ENCODE peak calls at places on chromosomes 16 and 17, in six cellular contexts. One of them, this sample, is unnamed. For H3K36me3, the result is how much of the 10 kb centered on the place peaks cover.

GRCh38 chr17:51365090-51365489 is 104.7 kb downstream of the UTP18 start:
- DNase-seq in aorta: no peak
- DNase-seq in uterus: no peak
- DNase-seq in CD4-positive, CD25-positive, alpha-beta regulatory T cell: no peak
- DNase-seq in H1: no peak
- DNase-seq in cardiac muscle cell: peak
- DNase-seq in this sample: no peak

GRCh38 chr16:70589998-70590471 is 56.3 kb upstream of the IL34 start:
- DNase-seq in uterus: peak
- DNase-seq in CD4-positive, CD25-positive, alpha-beta regulatory T cell: no peak
- DNase-seq in H1: no peak
- DNase-seq in cardiac muscle cell: peak
- DNase-seq in aorta: peak
- DNase-seq in this sample: no peak

GRCh38 chr16:81901483-81901882 is 109.8 kb downstream of the SDR42E1 start:
- DNase-seq in CD4-positive, CD25-positive, alpha-beta regulatory T cell: no peak
- DNase-seq in aorta: no peak
- DNase-seq in H1: no peak
- DNase-seq in cardiac muscle cell: no peak
- DNase-seq in uterus: peak
- DNase-seq in this sample: no peak

GRCh38 chr16:27232061-27232841 is 28.9 kb downstream of the KDM8 start:
- DNase-seq in aorta: peak
- DNase-seq in uterus: no peak
- DNase-seq in CD4-positive, CD25-positive, alpha-beta regulatory T cell: no peak
- DNase-seq in cardiac muscle cell: no peak
- DNase-seq in H1: no peak
- DNase-seq in this sample: no peak

GRCh38 chr16:8967437-8967821 is 3.7 kb upstream of the USP7 start:
- DNase-seq in uterus: no peak
- DNase-seq in H1: no peak
- DNase-seq in aorta: no peak
- DNase-seq in CD4-positive, CD25-positive, alpha-beta regulatory T cell: no peak
- DNase-seq in cardiac muscle cell: no peak
- DNase-seq in this sample: no peak

GRCh38 chr17:2344528-2344927 is 7.2 kb downstream of the SGSM2 start:
- DNase-seq in CD4-positive, CD25-positive, alpha-beta regulatory T cell: no peak
- DNase-seq in cardiac muscle cell: peak
- DNase-seq in uterus: no peak
- DNase-seq in H1: no peak
- DNase-seq in aorta: no peak
- DNase-seq in this sample: no peak

GRCh38 chr17:65926599-65926998 is 265.3 kb downstream of the CEP112 start:
- DNase-seq in H1: no peak
- DNase-seq in CD4-positive, CD25-positive, alpha-beta regulatory T cell: no peak
- DNase-seq in cardiac muscle cell: no peak
- DNase-seq in aorta: no peak
- DNase-seq in uterus: no peak
- DNase-seq in this sample: no peak

GRCh38 chr17:41009301-41009760 is 403 bp upstream of the KRTAP3-1 start:
- DNase-seq in cardiac muscle cell: no peak
- DNase-seq in uterus: no peak
- DNase-seq in H1: no peak
- DNase-seq in CD4-positive, CD25-positive, alpha-beta regulatory T cell: no peak
- DNase-seq in aorta: no peak
- DNase-seq in this sample: no peak

GRCh38 chr17:39634384-39634871 is 2.5 kb upstream of the STARD3 start:
- DNase-seq in cardiac muscle cell: peak
- DNase-seq in uterus: no peak
- DNase-seq in aorta: no peak
- DNase-seq in CD4-positive, CD25-positive, alpha-beta regulatory T cell: peak
- DNase-seq in H1: no peak
- DNase-seq in this sample: no peak

GRCh38 chr16:49333268-49333597 is 40.4 kb upstream of the C16orf78 start:
- DNase-seq in cardiac muscle cell: no peak
- DNase-seq in CD4-positive, CD25-positive, alpha-beta regulatory T cell: no peak
- DNase-seq in uterus: no peak
- DNase-seq in H1: no peak
- DNase-seq in aorta: no peak
- DNase-seq in this sample: no peak

GRCh38 chr17:63550816-63551639 is 751 bp downstream of the DCAF7 start:
- DNase-seq in uterus: no peak
- DNase-seq in cardiac muscle cell: peak
- DNase-seq in aorta: no peak
- DNase-seq in H1: no peak
- DNase-seq in CD4-positive, CD25-positive, alpha-beta regulatory T cell: no peak
- DNase-seq in this sample: no peak

GRCh38 chr17:19785854-19786253 is 37.8 kb upstream of the ALDH3A1 start:
- DNase-seq in cardiac muscle cell: no peak
- DNase-seq in CD4-positive, CD25-positive, alpha-beta regulatory T cell: no peak
- DNase-seq in H1: no peak
- DNase-seq in uterus: no peak
- DNase-seq in aorta: no peak
- DNase-seq in this sample: no peak

GRCh38 chr16:17273142-17273561 is 197.6 kb downstream of the XYLT1 start:
- DNase-seq in H1: no peak
- DNase-seq in CD4-positive, CD25-positive, alpha-beta regulatory T cell: no peak
- DNase-seq in uterus: peak
- DNase-seq in cardiac muscle cell: peak
- DNase-seq in aorta: no peak
- DNase-seq in this sample: no peak

GRCh38 chr17:80863626-80864025 is 128.0 kb upstream of the CHMP6 start:
- DNase-seq in cardiac muscle cell: no peak
- DNase-seq in aorta: no peak
- DNase-seq in uterus: no peak
- DNase-seq in H1: no peak
- DNase-seq in CD4-positive, CD25-positive, alpha-beta regulatory T cell: no peak
- DNase-seq in this sample: no peak

GRCh38 chr16:88759245-88759975 is 25.6 kb downstream of the PIEZO1 start:
- DNase-seq in CD4-positive, CD25-positive, alpha-beta regulatory T cell: peak
- DNase-seq in cardiac muscle cell: peak
- DNase-seq in uterus: peak
- DNase-seq in aorta: no peak
- DNase-seq in H1: no peak
- DNase-seq in this sample: no peak

GRCh38 chr16:30524575-30525571 is 1.5 kb downstream of the ZNF768 start:
- DNase-seq in aorta: no peak
- DNase-seq in cardiac muscle cell: no peak
- DNase-seq in uterus: no peak
- DNase-seq in H1: no peak
- DNase-seq in CD4-positive, CD25-positive, alpha-beta regulatory T cell: no peak
- DNase-seq in this sample: no peak

GRCh38 chr16:48164907-48165715 is 9.3 kb upstream of the ABCC12 start:
- DNase-seq in CD4-positive, CD25-positive, alpha-beta regulatory T cell: peak
- DNase-seq in H1: peak
- DNase-seq in aorta: peak
- DNase-seq in cardiac muscle cell: peak
- DNase-seq in uterus: peak
- DNase-seq in this sample: peak

GRCh38 chr16:11482946-11483748 is 103.6 kb downstream of the LITAF start:
- DNase-seq in aorta: no peak
- DNase-seq in H1: no peak
- DNase-seq in CD4-positive, CD25-positive, alpha-beta regulatory T cell: no peak
- DNase-seq in uterus: no peak
- DNase-seq in cardiac muscle cell: no peak
- DNase-seq in this sample: no peak

GRCh38 chr17:68533887-68534700 is 21.9 kb downstream of the PRKAR1A start:
- DNase-seq in aorta: no peak
- DNase-seq in H1: no peak
- DNase-seq in uterus: no peak
- DNase-seq in cardiac muscle cell: peak
- DNase-seq in CD4-positive, CD25-positive, alpha-beta regulatory T cell: no peak
- DNase-seq in this sample: no peak

GRCh38 chr17:49003557-49004511 is 6.6 kb downstream of the IGF2BP1 start:
- DNase-seq in CD4-positive, CD25-positive, alpha-beta regulatory T cell: no peak
- DNase-seq in uterus: no peak
- DNase-seq in cardiac muscle cell: no peak
- DNase-seq in aorta: no peak
- DNase-seq in H1: no peak
- DNase-seq in this sample: no peak

GRCh38 chr17:34300652-34301390 is 15.3 kb downstream of the CCL11 start:
- DNase-seq in cardiac muscle cell: peak
- DNase-seq in aorta: no peak
- DNase-seq in uterus: no peak
- DNase-seq in CD4-positive, CD25-positive, alpha-beta regulatory T cell: no peak
- DNase-seq in H1: no peak
- DNase-seq in this sample: no peak

GRCh38 chr17:604719-605118 is 109.9 kb downstream of the VPS53 start:
- DNase-seq in aorta: no peak
- DNase-seq in uterus: no peak
- DNase-seq in CD4-positive, CD25-positive, alpha-beta regulatory T cell: no peak
- DNase-seq in cardiac muscle cell: no peak
- DNase-seq in H1: no peak
- DNase-seq in this sample: no peak

GRCh38 chr16:73113326-73113720 is 65.4 kb upstream of the ZFHX3 start:
- DNase-seq in H1: no peak
- DNase-seq in cardiac muscle cell: peak
- DNase-seq in uterus: no peak
- DNase-seq in aorta: no peak
- DNase-seq in CD4-positive, CD25-positive, alpha-beta regulatory T cell: no peak
- DNase-seq in this sample: no peak

GRCh38 chr17:43406676-43407645 is 8.2 kb downstream of the ARL4D start:
- DNase-seq in aorta: peak
- DNase-seq in H1: no peak
- DNase-seq in CD4-positive, CD25-positive, alpha-beta regulatory T cell: no peak
- DNase-seq in uterus: no peak
- DNase-seq in cardiac muscle cell: peak
- DNase-seq in this sample: no peak

GRCh38 chr17:15915996-15916395 is 28.9 kb upstream of the ADORA2B start:
- DNase-seq in aorta: no peak
- DNase-seq in uterus: no peak
- DNase-seq in H1: no peak
- DNase-seq in CD4-positive, CD25-positive, alpha-beta regulatory T cell: no peak
- DNase-seq in cardiac muscle cell: no peak
- DNase-seq in this sample: no peak

GRCh38 chr17:15918661-15919259 is 26.2 kb upstream of the ADORA2B start:
- DNase-seq in uterus: no peak
- DNase-seq in CD4-positive, CD25-positive, alpha-beta regulatory T cell: no peak
- DNase-seq in H1: no peak
- DNase-seq in aorta: no peak
- DNase-seq in cardiac muscle cell: no peak
- DNase-seq in this sample: no peak

GRCh38 chr17:15918261-15918660 is 26.7 kb upstream of the ADORA2B start:
- DNase-seq in CD4-positive, CD25-positive, alpha-beta regulatory T cell: no peak
- DNase-seq in cardiac muscle cell: no peak
- DNase-seq in uterus: no peak
- DNase-seq in aorta: no peak
- DNase-seq in H1: no peak
- DNase-seq in this sample: no peak

GRCh38 chr17:15917439-15918027 is 27.4 kb upstream of the ADORA2B start:
- DNase-seq in uterus: no peak
- DNase-seq in aorta: no peak
- DNase-seq in CD4-positive, CD25-positive, alpha-beta regulatory T cell: no peak
- DNase-seq in H1: no peak
- DNase-seq in cardiac muscle cell: peak
- DNase-seq in this sample: no peak

GRCh38 chr17:15917021-15917438 is 27.9 kb upstream of the ADORA2B start:
- DNase-seq in H1: no peak
- DNase-seq in cardiac muscle cell: no peak
- DNase-seq in CD4-positive, CD25-positive, alpha-beta regulatory T cell: no peak
- DNase-seq in uterus: no peak
- DNase-seq in aorta: no peak
- DNase-seq in this sample: no peak
- H3K4me3 ChIP-seq in H1: peak
- H3K4me3 ChIP-seq in cardiac muscle cell: no peak
- H3K4me3 ChIP-seq in CD4-positive, CD25-positive, alpha-beta regulatory T cell: no peak
- H3K4me3 ChIP-seq in uterus: no peak
- H3K4me3 ChIP-seq in aorta: no peak
- H3K4me3 ChIP-seq in this sample: no peak

DNA sequence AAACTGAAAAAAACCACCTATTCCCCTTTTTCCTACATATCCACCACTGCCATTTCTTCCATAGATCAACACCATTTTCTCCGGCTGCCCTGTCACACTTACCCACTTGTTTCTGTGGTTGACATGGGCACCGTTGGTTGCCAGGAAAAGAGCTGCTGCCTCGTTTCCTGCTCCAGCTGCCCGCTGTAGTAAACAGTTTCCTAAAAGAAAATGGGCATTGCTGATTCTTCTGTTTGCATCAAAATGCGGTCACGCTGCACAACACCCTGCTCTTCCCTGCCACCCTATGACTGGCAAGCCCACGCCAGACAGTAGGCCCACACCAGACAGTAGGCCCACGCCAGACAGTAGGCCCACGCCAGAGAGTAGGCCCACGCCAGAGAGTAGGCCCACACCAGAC is 46.3 kb downstream of the CYB5D2 start:
- DNase-seq in uterus: no peak
- DNase-seq in cardiac muscle cell: no peak
- DNase-seq in H1: no peak
- DNase-seq in aorta: peak
- DNase-seq in CD4-positive, CD25-positive, alpha-beta regulatory T cell: no peak
- DNase-seq in this sample: no peak
- H3K36me3 ChIP-seq in uterus: under half
- H3K36me3 ChIP-seq in cardiac muscle cell: under half
- H3K36me3 ChIP-seq in H1: half or more
- H3K36me3 ChIP-seq in aorta: under half
- H3K36me3 ChIP-seq in CD4-positive, CD25-positive, alpha-beta regulatory T cell: half or more
- H3K36me3 ChIP-seq in this sample: under half

DNA sequence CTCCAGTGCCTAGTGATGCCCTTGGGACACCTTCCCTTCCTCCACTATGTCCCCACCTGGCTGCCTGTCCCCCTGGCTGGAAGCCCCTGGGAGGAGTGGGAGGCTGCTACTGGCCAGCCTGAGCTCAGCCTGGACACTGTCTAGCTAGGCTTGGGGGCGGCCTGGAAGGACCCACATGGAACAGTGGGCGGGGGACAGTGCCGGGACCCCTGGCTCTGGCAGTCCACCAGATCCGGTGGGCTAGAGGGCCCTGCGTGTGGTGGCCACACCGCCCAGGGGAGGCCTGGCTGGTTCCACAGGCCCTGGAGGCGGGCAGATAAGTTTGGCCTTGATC is 388.0 kb upstream of the TNRC6C start:
- DNase-seq in cardiac muscle cell: no peak
- DNase-seq in aorta: no peak
- DNase-seq in H1: no peak
- DNase-seq in CD4-positive, CD25-positive, alpha-beta regulatory T cell: no peak
- DNase-seq in uterus: no peak
- DNase-seq in this sample: no peak
- H3K4me3 ChIP-seq in cardiac muscle cell: no peak
- H3K4me3 ChIP-seq in aorta: no peak
- H3K4me3 ChIP-seq in H1: no peak
- H3K4me3 ChIP-seq in CD4-positive, CD25-positive, alpha-beta regulatory T cell: no peak
- H3K4me3 ChIP-seq in uterus: no peak
- H3K4me3 ChIP-seq in this sample: no peak

GRCh38 chr16:69319826-69320730 is 8.9 kb downstream of the VPS4A start:
- DNase-seq in H1: no peak
- DNase-seq in uterus: no peak
- DNase-seq in aorta: no peak
- DNase-seq in CD4-positive, CD25-positive, alpha-beta regulatory T cell: no peak
- DNase-seq in cardiac muscle cell: no peak
- DNase-seq in this sample: no peak
- H3K36me3 ChIP-seq in H1: half or more
- H3K36me3 ChIP-seq in uterus: under half
- H3K36me3 ChIP-seq in aorta: under half
- H3K36me3 ChIP-seq in CD4-positive, CD25-positive, alpha-beta regulatory T cell: half or more
- H3K36me3 ChIP-seq in cardiac muscle cell: half or more
- H3K36me3 ChIP-seq in this sample: under half